ENCODE peak calls at places on chromosomes 16 and 17, in ten cellular contexts. B is mucosa of descending colon; V is AG20443; J is fibroblast of pulmonary artery; Y is HEK293T; H is neuronal stem cell; U is GM04504; S is NCI-H774; L is non-pigmented ciliary epithelial cell; M is activated CD4-positive, alpha-beta T cell treated with anti-CD3 and anti-CD28 coated beads, Interleukin-2, amount 50 U/mL, for 1 hour. O is an unnamed sample.

GRCh38 chr17:74196541-74197310 is 6.8 kb upstream of the RPL38 start:
- DNase-seq in B (peak), V (no peak), J (no peak), Y (no peak), H (no peak), U (no peak), S (no peak), L (no peak), M (no peak), O (no peak)

GRCh38 chr17:8459109-8459508 is 23.4 kb downstream of the NDEL1 start:
- DNase-seq in B (no peak), V (no peak), J (no peak), Y (no peak), H (no peak), U (no peak), S (peak), L (no peak), M (no peak), O (no peak)

GRCh38 chr16:55476625-55477533 is 2.1 kb upstream of the MMP2 start:
- DNase-seq in B (no peak), V (no peak), J (no peak), Y (no peak), H (no peak), U (no peak), S (no peak), L (no peak), M (no peak), O (no peak)

GRCh38 chr17:76502326-76503211 is 1.3 kb upstream of the RHBDF2 start:
- DNase-seq in B (no peak), V (no peak), J (no peak), Y (no peak), H (no peak), U (no peak), S (no peak), L (no peak), M (no peak), O (no peak)

GRCh38 chr17:82249896-82250581 is 21.2 kb downstream of the SLC16A3 start:
- DNase-seq in B (peak), V (no peak), J (no peak), Y (no peak), H (no peak), U (no peak), S (no peak), L (no peak), M (no peak), O (no peak)

GRCh38 chr16:66428682-66429251 is 1.7 kb downstream of the BEAN1 start:
- DNase-seq in B (no peak), V (no peak), J (no peak), Y (no peak), H (no peak), U (no peak), S (no peak), L (no peak), M (no peak), O (no peak)

GRCh38 chr16:69613283-69614154 is 47.8 kb downstream of the NFAT5 start:
- DNase-seq in B (no peak), V (no peak), J (peak), Y (no peak), H (no peak), U (no peak), S (no peak), L (no peak), M (no peak), O (no peak)

GRCh38 chr17:35930211-35931065 is at the start of gene RDM1:
- DNase-seq in B (peak), V (peak), J (peak), Y (peak), H (peak), U (no peak), S (peak), L (no peak), M (peak), O (no peak)

GRCh38 chr16:85847036-85847435 is 47.5 kb downstream of the COX4I1 start:
- DNase-seq in B (no peak), V (no peak), J (no peak), Y (no peak), H (no peak), U (no peak), S (no peak), L (no peak), M (no peak), O (no peak)

GRCh38 chr16:67110136-67110847 is 551 bp downstream of the PHAF1 start:
- DNase-seq in B (no peak), V (no peak), J (no peak), Y (no peak), H (no peak), U (no peak), S (no peak), L (no peak), M (peak), O (no peak)

GRCh38 chr17:65459667-65460415 is 101.6 kb downstream of the AXIN2 start:
- DNase-seq in B (no peak), V (no peak), J (no peak), Y (no peak), H (no peak), U (no peak), S (no peak), L (no peak), M (no peak), O (no peak)

GRCh38 chr16:46739934-46740333 is 8.2 kb downstream of the MYLK3 start:
- DNase-seq in B (no peak), V (no peak), J (no peak), Y (no peak), H (no peak), U (no peak), S (no peak), L (no peak), M (no peak), O (no peak)

GRCh38 chr16:59878479-59878878 is 1144.4 kb upstream of the GOT2 start:
- DNase-seq in B (no peak), V (no peak), J (peak), Y (no peak), H (no peak), U (no peak), S (no peak), L (peak), M (no peak), O (no peak)

GRCh38 chr16:5065813-5066212 is at the start of gene C16orf89:
- DNase-seq in B (no peak), V (no peak), J (no peak), Y (no peak), H (no peak), U (no peak), S (no peak), L (no peak), M (no peak), O (no peak)

GRCh38 chr17:61744804-61745203 is 118.5 kb downstream of the BRIP1 start:
- DNase-seq in B (no peak), V (no peak), J (no peak), Y (no peak), H (no peak), U (no peak), S (no peak), L (no peak), M (no peak), O (no peak)

GRCh38 chr16:56013962-56014552 is 138.9 kb upstream of the CES5A start:
- DNase-seq in B (no peak), V (peak), J (peak), Y (peak), H (peak), U (no peak), S (no peak), L (no peak), M (peak), O (no peak)

GRCh38 chr16:27950488-27950887 is 113.0 kb downstream of the GSG1L start:
- DNase-seq in B (no peak), V (no peak), J (no peak), Y (no peak), H (no peak), U (no peak), S (no peak), L (no peak), M (no peak), O (no peak)

GRCh38 chr16:1966460-1966859 is at the start of gene RNF151:
- DNase-seq in B (no peak), V (no peak), J (no peak), Y (no peak), H (no peak), U (no peak), S (no peak), L (no peak), M (no peak), O (no peak)

GRCh38 chr16:19858006-19858653 is 26.5 kb downstream of the GPRC5B start:
- DNase-seq in B (no peak), V (no peak), J (peak), Y (no peak), H (no peak), U (no peak), S (no peak), L (no peak), M (no peak), O (no peak)

GRCh38 chr17:81707725-81708646 is 4.1 kb upstream of the SLC25A10 start:
- DNase-seq in B (no peak), V (no peak), J (no peak), Y (no peak), H (no peak), U (no peak), S (no peak), L (no peak), M (no peak), O (no peak)

GRCh38 chr17:81020767-81021497 is 14.0 kb upstream of the BAIAP2 start:
- DNase-seq in B (peak), V (peak), J (peak), Y (no peak), H (no peak), U (no peak), S (no peak), L (no peak), M (no peak), O (no peak)

GRCh38 chr16:31700530-31701388 is 172.8 kb upstream of the ZNF267 start:
- DNase-seq in B (peak), V (peak), J (peak), Y (peak), H (peak), U (no peak), S (no peak), L (no peak), M (peak), O (no peak)

GRCh38 chr17:64244165-64244564 is 18.9 kb downstream of the TEX2 start:
- DNase-seq in B (no peak), V (no peak), J (peak), Y (no peak), H (no peak), U (no peak), S (no peak), L (no peak), M (no peak), O (no peak)

GRCh38 chr16:72819345-72819744 is 228.6 kb downstream of the ZFHX3 start:
- DNase-seq in B (no peak), V (peak), J (peak), Y (no peak), H (no peak), U (peak), S (no peak), L (peak), M (no peak), O (peak)

GRCh38 chr17:68592667-68593330 is 8.4 kb downstream of the FAM20A start:
- DNase-seq in B (no peak), V (peak), J (no peak), Y (no peak), H (no peak), U (no peak), S (no peak), L (no peak), M (no peak), O (no peak)

GRCh38 chr17:7060165-7060890 is 16.4 kb upstream of the SLC16A11 start:
- DNase-seq in B (no peak), V (no peak), J (peak), Y (no peak), H (no peak), U (no peak), S (no peak), L (peak), M (no peak), O (no peak)

GRCh38 chr17:79774561-79774975 is 3.4 kb upstream of the CBX2 start:
- DNase-seq in B (no peak), V (no peak), J (no peak), Y (no peak), H (no peak), U (no peak), S (no peak), L (no peak), M (no peak), O (no peak)

GRCh38 chr16:57984443-57985203 is 13.7 kb upstream of the CNGB1 start:
- DNase-seq in B (peak), V (peak), J (peak), Y (peak), H (peak), U (no peak), S (no peak), L (no peak), M (peak), O (peak)

GRCh38 chr17:15261818-15262290 is 3.3 kb downstream of the PMP22 start:
- DNase-seq in B (no peak), V (no peak), J (no peak), Y (no peak), H (no peak), U (no peak), S (no peak), L (no peak), M (no peak), O (no peak)

GRCh38 chr17:47745037-47745380 is 12.0 kb downstream of the TBX21 start:
- DNase-seq in B (no peak), V (no peak), J (no peak), Y (no peak), H (no peak), U (no peak), S (no peak), L (no peak), M (no peak), O (no peak)

GRCh38 chr17:17612085-17613022 is 20.8 kb upstream of the PEMT start:
- DNase-seq in B (no peak), V (no peak), J (no peak), Y (no peak), H (no peak), U (no peak), S (no peak), L (no peak), M (no peak), O (no peak)